ENCODE peak calls at places on chromosomes 7 and 10, in six cellular contexts. F is GM18507, L is retina, T is substantia nigra, M is MCF 10A, B is cardiac septum. V is an unnamed sample.

GRCh38 chr7:121938429-121938996 is 65.6 kb downstream of the PTPRZ1 start:
- DNase-seq in F (no peak), L (no peak), T (no peak), M (no peak), B (no peak), V (no peak)

GRCh38 chr7:130063036-130063435 is 7.3 kb upstream of the KLHDC10 start:
- DNase-seq in F (no peak), L (peak; percentile 55), T (no peak), M (peak; percentile 46), B (no peak), V (peak; percentile 60)

GRCh38 chr10:27252267-27253000 is 11.8 kb upstream of the ACBD5 start:
- DNase-seq in F (peak; percentile 78), L (peak; percentile 65), T (no peak), M (no peak), B (peak; percentile 88), V (peak; percentile 95)

GRCh38 chr10:88974012-88974411 is 16.6 kb upstream of the FAS start:
- DNase-seq in F (no peak), L (no peak), T (no peak), M (no peak), B (no peak), V (no peak)

GRCh38 chr10:23779287-23779686 is 340.4 kb downstream of the OTUD1 start:
- DNase-seq in F (no peak), L (no peak), T (no peak), M (peak; percentile 8), B (no peak), V (no peak)

GRCh38 chr7:96238474-96238873 is 83.4 kb downstream of the SLC25A13 start:
- DNase-seq in F (no peak), L (no peak), T (no peak), M (no peak), B (no peak), V (no peak)

GRCh38 chr10:132373241-132373955 is 23.6 kb upstream of the PWWP2B start:
- DNase-seq in F (no peak), L (no peak), T (no peak), M (no peak), B (no peak), V (no peak)

GRCh38 chr10:106997721-106998120 is 166.8 kb downstream of the SORCS1 start:
- DNase-seq in F (no peak), L (no peak), T (no peak), M (no peak), B (no peak), V (no peak)

GRCh38 chr7:90297118-90297517 is 24.0 kb downstream of the FAM237B start:
- DNase-seq in F (no peak), L (no peak), T (no peak), M (no peak), B (no peak), V (no peak)

GRCh38 chr10:49307921-49308320 is 9.0 kb downstream of the C10orf71 start:
- DNase-seq in F (no peak), L (no peak), T (no peak), M (peak; percentile 38), B (peak; percentile 62), V (no peak)

V was measured in Calu3.